ENCODE peak calls at places on chromosomes 11 and 22, in seven cellular contexts. S, B, L, J, Y, R and A are unnamed samples.

GRCh38 chr11:17921620-17922473 is 91.0 kb downstream of the SERGEF start:
- DNase-seq in S (no peak), Y (no peak), B (no peak), J (no peak), L (peak; percentile 25), R (no peak), A (no peak)

GRCh38 chr22:45905326-45905923 is 71.5 kb downstream of the WNT7B start:
- DNase-seq in S (no peak), J (no peak), Y (no peak), R (no peak), L (no peak), B (no peak), A (no peak)

GRCh38 chr11:77397631-77398030 is 76.3 kb downstream of the PAK1 start:
- DNase-seq in S (no peak), L (no peak), R (no peak), B (no peak), J (no peak), Y (no peak), A (no peak)

GRCh38 chr22:48459859-48460823 is 1367.5 kb downstream of the BRD1 start:
- DNase-seq in L (no peak), B (no peak), S (no peak), Y (no peak), R (no peak), J (no peak), A (no peak)

GRCh38 chr11:130102457-130103249 is 33.0 kb downstream of the APLP2 start:
- DNase-seq in R (no peak), J (no peak), L (no peak), Y (no peak), B (no peak), S (no peak), A (no peak)

GRCh38 chr11:70470127-70470526 is 71.8 kb downstream of the CTTN start:
- DNase-seq in R (no peak), L (peak; percentile 43), J (no peak), S (no peak), B (no peak), Y (no peak), A (peak; percentile 18)

GRCh38 chr22:20109411-20110358 is 6.2 kb upstream of the RANBP1 start:
- DNase-seq in L (no peak), Y (no peak), J (no peak), R (no peak), B (no peak), S (no peak), A (no peak)

GRCh38 chr11:68009391-68010000 is 631 bp upstream of the ALDH3B1 start:
- DNase-seq in B (peak; percentile 35), J (no peak), L (peak; percentile 72), R (no peak), Y (no peak), S (peak; percentile 76), A (no peak)

GRCh38 chr22:19767427-19768380 is 7.1 kb downstream of the TBX1 start:
- DNase-seq in J (peak; percentile 26), Y (no peak), L (no peak), B (peak; percentile 75), S (no peak), R (peak; percentile 47), A (no peak)

GRCh38 chr11:7638710-7639642 is 34.3 kb downstream of the CYB5R2 start:
- DNase-seq in B (no peak), S (no peak), R (no peak), J (no peak), L (no peak), Y (no peak), A (no peak)

GRCh38 chr11:86243377-86243776 is 1.2 kb upstream of the EED start:
- DNase-seq in J (no peak), R (no peak), S (no peak), L (peak; percentile 40), Y (no peak), B (no peak), A (peak; percentile 3)

GRCh38 chr11:12330491-12331231 is 46.7 kb upstream of the PARVA start:
- DNase-seq in L (no peak), S (no peak), B (peak; percentile 42), R (no peak), J (no peak), Y (no peak), A (no peak)

GRCh38 chr22:19853879-19854777 is 546 bp downstream of the GNB1L start:
- DNase-seq in L (peak; percentile 44), Y (no peak), J (peak; percentile 2), R (no peak), S (no peak), B (no peak), A (no peak)

GRCh38 chr11:65859812-65860277 is 388 bp upstream of the MUS81 start:
- DNase-seq in S (no peak), J (no peak), R (no peak), B (no peak), L (no peak), Y (no peak), A (no peak)

GRCh38 chr22:27317961-27318360 is 483.6 kb downstream of the MN1 start:
- DNase-seq in S (no peak), L (no peak), J (no peak), R (no peak), Y (no peak), B (no peak), A (no peak)

GRCh38 chr11:102280237-102280833 is 36.9 kb upstream of the BIRC3 start:
- DNase-seq in J (no peak), S (no peak), L (no peak), R (peak; percentile 49), Y (no peak), B (peak; percentile 36), A (no peak)

GRCh38 chr11:104764718-104765045 is 133.6 kb downstream of the CASP12 start:
- DNase-seq in R (no peak), B (no peak), Y (no peak), L (no peak), J (no peak), S (no peak), A (no peak)

DNA sequence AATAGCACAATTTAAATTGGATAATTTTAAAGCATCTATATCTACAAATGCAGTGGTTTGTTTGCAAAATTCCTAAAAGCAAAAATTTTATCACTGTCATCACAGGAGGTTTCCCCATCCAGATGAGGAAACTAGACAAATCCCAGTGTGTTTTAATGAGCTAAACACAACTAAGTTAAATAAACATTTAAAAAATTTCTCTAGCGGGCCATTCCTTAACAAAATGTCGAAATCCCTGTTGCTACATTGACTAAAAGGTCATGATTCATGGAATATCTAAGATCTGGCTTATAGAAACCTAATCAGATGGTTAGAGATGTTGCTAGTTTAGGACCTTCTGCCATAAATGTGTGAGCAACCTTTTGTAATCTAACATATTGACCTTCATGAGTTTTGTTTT is 107.3 kb upstream of the BDNF start:
- DNase-seq in B (no peak), L (no peak), J (no peak), Y (no peak), S (peak; percentile 17), R (no peak), A (no peak)
- TF ChIP-seq REST in B (no peak), L (no peak), J (no peak), Y (no peak), S (no peak), R (no peak), A (no peak)

GRCh38 chr11:33043221-33043833 is 4.0 kb downstream of the TCP11L1 start:
- DNase-seq in R (no peak), J (no peak), S (no peak), L (no peak), Y (no peak), B (no peak), A (no peak)

GRCh38 chr11:33045551-33046255 is 6.3 kb downstream of the TCP11L1 start:
- DNase-seq in J (no peak), B (no peak), R (peak; percentile 53), S (peak; percentile 86), Y (no peak), L (no peak), A (no peak)

GRCh38 chr11:33040127-33040861 is 922 bp downstream of the TCP11L1 start:
- DNase-seq in R (no peak), L (peak; percentile 21), B (peak; percentile 22), Y (no peak), J (no peak), S (peak; percentile 73), A (no peak)

GRCh38 chr11:33040862-33041453 is 1.6 kb downstream of the TCP11L1 start:
- DNase-seq in B (no peak), S (no peak), J (no peak), Y (no peak), L (no peak), R (no peak), A (no peak)

DNA sequence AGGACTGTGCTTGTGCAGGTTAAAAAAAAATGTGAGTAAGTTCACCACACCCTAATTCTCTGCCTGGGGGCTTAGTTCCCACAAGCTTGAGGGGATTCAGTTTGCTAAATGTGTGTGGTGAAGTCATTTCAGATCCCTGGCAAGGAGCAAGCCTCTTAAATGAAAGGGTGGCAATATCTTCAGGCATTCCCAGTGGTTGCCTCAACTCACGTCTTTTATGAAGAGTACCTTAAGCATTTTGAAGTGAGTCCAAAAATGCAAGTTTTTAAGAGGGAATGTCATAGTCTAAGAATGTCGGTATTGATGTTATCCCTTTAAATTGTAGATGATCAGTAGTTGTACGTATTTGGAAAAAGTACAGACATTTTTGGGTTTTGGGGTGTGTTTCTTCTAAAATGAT is 4.9 kb downstream of the TCP11L1 start:
- DNase-seq in Y (no peak), L (no peak), R (no peak), B (no peak), J (no peak), S (peak; percentile 91), A (no peak)
- TF ChIP-seq CTCF in Y (no peak), L (no peak), R (no peak), B (no peak), J (no peak), S (no peak), A (no peak)

GRCh38 chr11:75199412-75199955 is 41.1 kb upstream of the TPBGL start:
- DNase-seq in Y (no peak), B (no peak), R (no peak), S (no peak), L (no peak), J (no peak), A (no peak)

GRCh38 chr11:75198278-75198948 is 42.2 kb upstream of the TPBGL start:
- DNase-seq in B (no peak), R (no peak), L (no peak), J (no peak), S (no peak), Y (no peak), A (no peak)

GRCh38 chr11:75200531-75200930 is 40.0 kb upstream of the TPBGL start:
- DNase-seq in Y (no peak), R (no peak), J (no peak), S (no peak), B (no peak), L (no peak), A (no peak)

GRCh38 chr11:75201771-75202170 is 38.8 kb upstream of the TPBGL start:
- DNase-seq in J (no peak), R (no peak), B (peak; percentile 38), Y (no peak), L (no peak), S (no peak), A (no peak)

DNA sequence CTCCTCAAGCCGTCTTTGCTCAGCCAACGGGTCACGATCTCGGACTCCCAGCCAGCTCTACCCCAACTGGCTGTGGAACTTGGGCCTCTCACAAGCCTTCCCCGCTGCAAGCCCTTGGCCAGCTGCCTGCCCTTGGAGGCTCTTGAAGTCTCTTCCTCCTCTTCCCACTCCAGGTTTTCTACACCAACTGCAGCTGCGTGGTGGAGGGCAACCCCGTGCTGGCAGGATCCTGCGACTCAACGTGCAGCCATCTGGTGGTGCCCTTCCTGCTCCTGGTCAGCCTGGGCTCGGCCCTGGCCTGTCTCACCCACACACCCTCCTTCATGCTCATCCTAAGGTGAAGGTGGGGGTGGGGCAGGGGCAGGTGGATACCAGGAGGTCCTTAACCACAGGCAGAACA is 40.5 kb upstream of the TPBGL start:
- DNase-seq in R (no peak), J (no peak), S (no peak), L (no peak), B (no peak), Y (no peak), A (no peak)
- TF ChIP-seq REST in R (no peak), J (no peak), S (no peak), L (no peak), B (no peak), Y (no peak), A (no peak)

GRCh38 chr22:21450320-21450831 is 16.8 kb upstream of the TMEM191C start:
- DNase-seq in L (no peak), R (no peak), B (peak; percentile 47), J (no peak), S (no peak), Y (no peak), A (no peak)
- TF ChIP-seq CTCF in L (peak; percentile 39), R (peak; percentile 24), B (peak; percentile 52), J (no peak), S (no peak), Y (no peak), A (no peak)